ENCODE peak calls at places on chromosomes 5 and 9, in six cellular contexts. M, U, E, O, G and J are unnamed samples.

GRCh38 chr9:69532359-69532758 is 139.8 kb downstream of the APBA1 start:
- DNase-seq in G (no peak), M (no peak), U (no peak), E (no peak), O (no peak), J (no peak)

GRCh38 chr5:40171971-40172370 is 507.7 kb upstream of the PTGER4 start:
- DNase-seq in O (no peak), M (no peak), G (no peak), U (no peak), E (no peak), J (no peak)

GRCh38 chr5:36648426-36648825 is 42.0 kb downstream of the SLC1A3 start:
- DNase-seq in U (no peak), E (no peak), M (no peak), G (no peak), O (no peak), J (no peak)

GRCh38 chr5:92909545-92909962 is 671.5 kb downstream of the NR2F1-AS1 start:
- DNase-seq in M (no peak), O (no peak), E (peak; percentile 28), U (peak; percentile 53), G (peak; percentile 65), J (no peak)

GRCh38 chr9:118732998-118733397 is 636.2 kb downstream of the BRINP1 start:
- DNase-seq in E (no peak), O (no peak), M (no peak), G (no peak), U (no peak), J (no peak)

GRCh38 chr5:154986151-154986550 is 27.4 kb upstream of the KIF4B start:
- DNase-seq in E (no peak), M (no peak), O (no peak), G (no peak), U (no peak), J (no peak)

GRCh38 chr5:74009502-74009901 is 383.5 kb downstream of the ARHGEF28 start:
- DNase-seq in U (no peak), G (no peak), E (no peak), O (no peak), M (no peak), J (no peak)

GRCh38 chr9:127684576-127684975 is 22.2 kb upstream of the CFAP157 start:
- DNase-seq in O (no peak), M (no peak), G (no peak), E (no peak), U (no peak), J (no peak)

GRCh38 chr5:65055938-65056337 is 287.2 kb downstream of the CWC27 start:
- DNase-seq in M (no peak), U (no peak), E (no peak), G (no peak), O (no peak), J (no peak)

GRCh38 chr9:86098793-86099694 is at the start of gene GOLM1:
- DNase-seq in G (peak; percentile 54), E (peak; percentile 66), O (peak; percentile 45), U (peak; percentile 76), M (peak; percentile 47), J (no peak)

GRCh38 chr9:34581318-34581717 is 8.2 kb downstream of the CNTFR start:
- DNase-seq in U (no peak), E (no peak), M (no peak), O (no peak), G (no peak), J (no peak)

GRCh38 chr5:142667808-142668207 is 18.1 kb downstream of the FGF1 start:
- DNase-seq in M (no peak), O (no peak), E (no peak), U (no peak), G (no peak), J (no peak)

GRCh38 chr9:115200711-115201505 is 83.0 kb upstream of the TNC start:
- DNase-seq in M (no peak), E (no peak), O (no peak), U (no peak), G (no peak), J (no peak)

GRCh38 chr9:136695435-136695895 is 8.2 kb upstream of the AGPAT2 start:
- DNase-seq in O (no peak), E (peak; percentile 80), G (no peak), M (no peak), U (no peak), J (no peak)

GRCh38 chr9:124032247-124032646 is 20.7 kb downstream of the LHX2 start:
- DNase-seq in O (no peak), E (no peak), G (no peak), U (peak; percentile 27), M (no peak), J (no peak)

GRCh38 chr9:119004618-119004990 is 364.6 kb downstream of the BRINP1 start:
- DNase-seq in E (no peak), G (no peak), U (no peak), M (no peak), O (peak; percentile 34), J (no peak)

GRCh38 chr9:73536403-73536802 is 384.7 kb downstream of the ANXA1 start:
- DNase-seq in M (no peak), E (no peak), U (no peak), G (no peak), O (no peak), J (no peak)

GRCh38 chr5:59042683-59043082 is 459.8 kb downstream of the RAB3C start:
- DNase-seq in U (no peak), E (no peak), O (peak; percentile 22), G (no peak), M (no peak), J (no peak)

GRCh38 chr5:29069104-29069402 is 2030.7 kb upstream of the CDH9 start:
- DNase-seq in E (no peak), M (no peak), G (no peak), U (no peak), O (no peak), J (no peak)

GRCh38 chr9:36642817-36643216 is 70.1 kb downstream of the MELK start:
- DNase-seq in O (no peak), M (no peak), U (no peak), E (no peak), G (no peak), J (no peak)

GRCh38 chr9:36640982-36641381 is 68.3 kb downstream of the MELK start:
- DNase-seq in G (no peak), O (no peak), U (no peak), M (no peak), E (no peak), J (no peak)

GRCh38 chr9:36632892-36633291 is 60.2 kb downstream of the MELK start:
- DNase-seq in U (no peak), E (no peak), O (no peak), G (no peak), M (no peak), J (no peak)

DNA sequence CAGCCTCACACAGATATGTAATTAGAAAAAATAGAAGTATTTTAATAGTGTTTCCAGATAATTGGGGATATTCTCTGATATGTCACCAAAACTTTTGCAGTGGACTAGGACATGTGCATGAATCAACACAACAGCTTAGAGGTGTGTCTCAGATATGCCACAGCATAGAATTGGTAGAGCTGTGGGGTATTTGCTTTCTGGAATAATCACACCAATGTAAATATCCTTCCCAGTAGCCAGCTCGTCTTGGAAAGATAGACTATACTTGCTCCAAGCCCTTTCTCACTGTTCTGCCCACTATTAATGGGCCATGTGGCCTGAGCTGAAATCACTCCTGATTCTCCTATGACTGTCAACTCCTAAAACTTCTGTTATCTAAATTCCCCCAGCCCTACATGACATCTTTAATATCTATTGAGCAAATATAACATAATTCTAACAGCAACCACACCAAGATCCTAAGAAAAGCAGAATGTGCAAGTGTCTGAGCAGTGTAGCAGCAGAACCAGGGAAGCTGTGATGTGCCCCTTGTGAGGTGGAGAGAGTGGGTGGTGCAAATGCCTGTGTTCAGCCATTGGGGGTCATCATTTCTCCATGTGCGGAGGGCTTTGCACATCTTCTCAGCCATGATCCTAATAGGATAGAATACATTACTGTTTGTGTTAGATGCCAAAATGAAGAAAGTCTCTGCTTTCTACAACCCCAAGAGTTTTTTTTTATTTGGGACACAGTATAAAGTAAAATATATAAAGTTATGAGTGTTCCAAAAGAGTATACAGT is 65.0 kb downstream of the MELK start:
- DNase-seq in G (no peak), E (no peak), M (no peak), U (peak; percentile 9), O (no peak), J (no peak)
- TF ChIP-seq CTCF in G (no peak), E (no peak), M (no peak), U (no peak), O (no peak), J (no peak)

GRCh38 chr9:99299214-99300102 is 77.4 kb downstream of the SEC61B start:
- DNase-seq in M (no peak), E (peak; percentile 5), U (no peak), G (no peak), O (no peak), J (no peak)
- TF ChIP-seq CTCF in M (no peak), E (no peak), U (no peak), G (peak; percentile 43), O (no peak), J (no peak)

DNA sequence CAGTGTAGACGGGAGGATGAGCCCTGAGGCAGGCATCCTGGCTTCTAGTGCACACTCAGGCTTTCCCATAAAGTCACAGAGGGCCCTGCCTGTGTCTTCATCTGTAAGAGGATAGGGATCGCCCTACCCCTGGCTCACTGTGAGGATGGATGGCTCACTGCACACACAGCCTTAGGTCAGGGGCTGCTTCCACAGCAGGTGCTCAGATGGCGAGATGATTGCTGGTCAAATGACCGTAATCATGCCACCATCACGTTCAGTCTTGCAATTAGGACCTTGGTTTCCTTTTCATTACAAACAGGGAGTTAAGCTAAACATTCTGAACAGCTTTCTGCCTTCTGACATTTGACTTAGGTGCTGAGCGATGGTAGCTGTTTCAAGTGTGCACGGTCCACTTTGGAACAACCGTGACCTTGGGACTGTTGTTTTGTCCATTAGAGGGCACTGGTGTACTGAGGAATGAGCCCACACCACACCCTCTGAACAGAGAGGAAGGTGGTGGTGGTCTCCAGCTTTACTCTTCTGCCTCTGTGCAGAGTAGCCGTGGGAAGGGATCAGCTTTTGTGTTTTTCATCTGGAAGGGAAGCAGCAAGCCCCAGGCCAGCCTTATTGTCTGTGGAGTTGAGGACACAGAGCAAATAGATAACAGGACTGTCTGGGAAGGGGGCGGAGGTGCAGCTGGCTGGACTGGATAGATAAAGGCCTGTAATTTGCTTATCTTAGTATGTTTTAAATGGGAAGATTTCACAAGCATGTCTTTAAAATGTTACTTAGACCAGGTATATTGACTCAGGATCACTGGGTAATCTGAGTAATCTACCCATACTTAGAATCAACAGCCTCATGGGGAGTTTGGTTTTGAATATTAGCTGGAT is 183.1 kb downstream of the TRIO start:
- DNase-seq in G (no peak), U (peak; percentile 10), M (no peak), E (no peak), O (no peak), J (no peak)
- TF ChIP-seq CTCF in G (peak; percentile 47), U (no peak), M (no peak), E (no peak), O (no peak), J (peak; percentile 60)

GRCh38 chr5:140574165-140574564 is 9.5 kb downstream of the SLC35A4 start:
- DNase-seq in G (no peak), E (no peak), U (no peak), O (no peak), M (no peak), J (no peak)

GRCh38 chr5:140573683-140574082 is 9.1 kb downstream of the SLC35A4 start:
- DNase-seq in O (no peak), M (no peak), U (no peak), G (no peak), E (no peak), J (no peak)

GRCh38 chr5:140576776-140577201 is 12.2 kb downstream of the SLC35A4 start:
- DNase-seq in U (no peak), M (no peak), E (no peak), O (no peak), G (no peak), J (no peak)

GRCh38 chr5:140571105-140571504 is 6.5 kb downstream of the SLC35A4 start:
- DNase-seq in O (no peak), G (no peak), E (no peak), M (no peak), U (no peak), J (no peak)

GRCh38 chr5:140575309-140575708 is 10.7 kb downstream of the SLC35A4 start:
- DNase-seq in M (no peak), G (no peak), O (no peak), U (peak; percentile 36), E (peak; percentile 66), J (peak; percentile 80)
- TF ChIP-seq CTCF in M (no peak), G (peak; percentile 23), O (peak; percentile 20), U (peak; percentile 18), E (no peak), J (peak; percentile 84)